ENCODE peak calls at places on chromosomes 13 and 19, in seven cellular contexts. One of them, this sample, is unnamed.

GRCh38 chr13:72181661-72182060 is 314.7 kb upstream of the DACH1 start:
- DNase-seq in nephron progenitor cell: no peak
- DNase-seq in activated T-cell treated with anti-CD3 and anti-CD28 coated beads for 1 hour: no peak
- DNase-seq in A673: no peak
- DNase-seq in tibial nerve: no peak
- DNase-seq in activated naive CD8-positive, alpha-beta T cell treated with anti-CD3 and anti-CD28 coated beads for 36 hours: no peak
- DNase-seq in choroid plexus epithelial cell: no peak
- DNase-seq in this sample: no peak

GRCh38 chr19:19464339-19465098 is 50.8 kb downstream of the TSSK6 start:
- DNase-seq in nephron progenitor cell: no peak
- DNase-seq in activated T-cell treated with anti-CD3 and anti-CD28 coated beads for 1 hour: no peak
- DNase-seq in A673: peak; percentile 66
- DNase-seq in tibial nerve: no peak
- DNase-seq in activated naive CD8-positive, alpha-beta T cell treated with anti-CD3 and anti-CD28 coated beads for 36 hours: no peak
- DNase-seq in choroid plexus epithelial cell: peak; percentile 85
- DNase-seq in this sample: no peak

GRCh38 chr13:77514336-77514726 is 21.2 kb upstream of the SCEL start:
- DNase-seq in nephron progenitor cell: no peak
- DNase-seq in activated T-cell treated with anti-CD3 and anti-CD28 coated beads for 1 hour: no peak
- DNase-seq in A673: no peak
- DNase-seq in tibial nerve: no peak
- DNase-seq in activated naive CD8-positive, alpha-beta T cell treated with anti-CD3 and anti-CD28 coated beads for 36 hours: no peak
- DNase-seq in choroid plexus epithelial cell: no peak
- DNase-seq in this sample: no peak

GRCh38 chr19:15010497-15011255 is 31.0 kb upstream of the SLC1A6 start:
- DNase-seq in nephron progenitor cell: peak; percentile 14
- DNase-seq in activated T-cell treated with anti-CD3 and anti-CD28 coated beads for 1 hour: no peak
- DNase-seq in A673: no peak
- DNase-seq in tibial nerve: no peak
- DNase-seq in activated naive CD8-positive, alpha-beta T cell treated with anti-CD3 and anti-CD28 coated beads for 36 hours: peak; percentile 11
- DNase-seq in choroid plexus epithelial cell: no peak
- DNase-seq in this sample: no peak

GRCh38 chr19:54430306-54431254 is 15.3 kb downstream of the TTYH1 start:
- DNase-seq in nephron progenitor cell: peak; percentile 91
- DNase-seq in activated T-cell treated with anti-CD3 and anti-CD28 coated beads for 1 hour: peak; percentile 22
- DNase-seq in A673: peak; percentile 81
- DNase-seq in tibial nerve: no peak
- DNase-seq in activated naive CD8-positive, alpha-beta T cell treated with anti-CD3 and anti-CD28 coated beads for 36 hours: peak; percentile 51
- DNase-seq in choroid plexus epithelial cell: peak; percentile 52
- DNase-seq in this sample: peak; percentile 64

GRCh38 chr13:44331446-44331845 is 42.2 kb upstream of the SERP2 start:
- DNase-seq in nephron progenitor cell: no peak
- DNase-seq in activated T-cell treated with anti-CD3 and anti-CD28 coated beads for 1 hour: no peak
- DNase-seq in A673: peak; percentile 48
- DNase-seq in tibial nerve: no peak
- DNase-seq in activated naive CD8-positive, alpha-beta T cell treated with anti-CD3 and anti-CD28 coated beads for 36 hours: peak; percentile 11
- DNase-seq in choroid plexus epithelial cell: peak; percentile 67
- DNase-seq in this sample: peak; percentile 44

GRCh38 chr19:41327499-41328156 is 17.7 kb downstream of the CCDC97 start:
- DNase-seq in nephron progenitor cell: no peak
- DNase-seq in activated T-cell treated with anti-CD3 and anti-CD28 coated beads for 1 hour: peak; percentile 66
- DNase-seq in A673: no peak
- DNase-seq in tibial nerve: no peak
- DNase-seq in activated naive CD8-positive, alpha-beta T cell treated with anti-CD3 and anti-CD28 coated beads for 36 hours: peak; percentile 88
- DNase-seq in choroid plexus epithelial cell: peak; percentile 38
- DNase-seq in this sample: peak; percentile 73

GRCh38 chr19:18422530-18423191 is 3.5 kb downstream of the SSBP4 start:
- DNase-seq in nephron progenitor cell: no peak
- DNase-seq in activated T-cell treated with anti-CD3 and anti-CD28 coated beads for 1 hour: no peak
- DNase-seq in A673: no peak
- DNase-seq in tibial nerve: no peak
- DNase-seq in activated naive CD8-positive, alpha-beta T cell treated with anti-CD3 and anti-CD28 coated beads for 36 hours: no peak
- DNase-seq in choroid plexus epithelial cell: no peak
- DNase-seq in this sample: no peak

GRCh38 chr19:56994251-56995017 is 125.4 kb upstream of the USP29 start:
- DNase-seq in nephron progenitor cell: no peak
- DNase-seq in activated T-cell treated with anti-CD3 and anti-CD28 coated beads for 1 hour: no peak
- DNase-seq in A673: no peak
- DNase-seq in tibial nerve: no peak
- DNase-seq in activated naive CD8-positive, alpha-beta T cell treated with anti-CD3 and anti-CD28 coated beads for 36 hours: no peak
- DNase-seq in choroid plexus epithelial cell: no peak
- DNase-seq in this sample: no peak

GRCh38 chr13:27171244-27171829 is at the start of gene USP12:
- DNase-seq in nephron progenitor cell: peak; percentile 77
- DNase-seq in activated T-cell treated with anti-CD3 and anti-CD28 coated beads for 1 hour: peak; percentile 23
- DNase-seq in A673: peak; percentile 54
- DNase-seq in tibial nerve: no peak
- DNase-seq in activated naive CD8-positive, alpha-beta T cell treated with anti-CD3 and anti-CD28 coated beads for 36 hours: peak; percentile 48
- DNase-seq in choroid plexus epithelial cell: no peak
- DNase-seq in this sample: peak; percentile 41

GRCh38 chr19:15372891-15373301 is 6.7 kb downstream of the AKAP8 start:
- DNase-seq in nephron progenitor cell: no peak
- DNase-seq in activated T-cell treated with anti-CD3 and anti-CD28 coated beads for 1 hour: no peak
- DNase-seq in A673: no peak
- DNase-seq in tibial nerve: no peak
- DNase-seq in activated naive CD8-positive, alpha-beta T cell treated with anti-CD3 and anti-CD28 coated beads for 36 hours: no peak
- DNase-seq in choroid plexus epithelial cell: no peak
- DNase-seq in this sample: no peak